ENCODE peak calls at places on chromosomes 13 and 19, in four cellular contexts. Y is upper lobe of left lung, P is thyroid gland, L is fibroblast of mammary gland. O is an unnamed sample.

GRCh38 chr19:55694656-55695491 is 19.8 kb downstream of the EPN1 start:
- DNase-seq in Y (peak), P (no peak), L (no peak), O (no peak)

GRCh38 chr19:4023600-4024398 is 16.3 kb downstream of the PIAS4 start:
- DNase-seq in Y (peak), P (no peak), L (peak), O (peak)

GRCh38 chr19:35211545-35212230 is 16.9 kb downstream of the FAM187B start:
- DNase-seq in Y (no peak), P (peak), L (no peak), O (no peak)

GRCh38 chr13:79402074-79402635 is 3.9 kb downstream of the RBM26 start:
- DNase-seq in Y (no peak), P (no peak), L (peak), O (no peak)

GRCh38 chr13:98143601-98144500 is 957 bp downstream of the FARP1 start:
- DNase-seq in Y (peak), P (peak), L (peak), O (peak)

GRCh38 chr19:38949580-38950367 is 19.0 kb downstream of the MRPS12 start:
- DNase-seq in Y (peak), P (peak), L (peak), O (peak)

GRCh38 chr13:27359203-27359821 is 65.1 kb upstream of the GTF3A start:
- DNase-seq in Y (no peak), P (peak), L (peak), O (peak)

GRCh38 chr13:76992548-76993001 is 694 bp downstream of the CLN5 start:
- DNase-seq in Y (no peak), P (peak), L (peak), O (no peak)

GRCh38 chr13:35191883-35192282 is 249.8 kb downstream of the NBEA start:
- DNase-seq in Y (no peak), P (no peak), L (peak), O (no peak)

GRCh38 chr19:3113100-3114017 is 19.2 kb downstream of the GNA11 start:
- DNase-seq in Y (peak), P (no peak), L (no peak), O (no peak)

GRCh38 chr13:113407103-113407530 is 43.2 kb upstream of the GRTP1 start:
- DNase-seq in Y (peak), P (no peak), L (no peak), O (no peak)

GRCh38 chr13:91123456-91124127 is 223.9 kb upstream of the MIR17HG start:
- DNase-seq in Y (no peak), P (no peak), L (no peak), O (peak)

GRCh38 chr19:13054605-13055212 is 47.9 kb downstream of the LYL1 start:
- DNase-seq in Y (no peak), P (no peak), L (no peak), O (no peak)

GRCh38 chr19:51514866-51515481 is 13.4 kb upstream of the SIGLEC12 start:
- DNase-seq in Y (no peak), P (peak), L (peak), O (peak)

GRCh38 chr13:97889803-97890202 is 63.7 kb upstream of the IPO5 start:
- DNase-seq in Y (no peak), P (peak), L (peak), O (no peak)

GRCh38 chr13:37392389-37392788 is 206.2 kb downstream of the POSTN start:
- DNase-seq in Y (no peak), P (no peak), L (no peak), O (no peak)

GRCh38 chr13:77016888-77017623 is 9.9 kb downstream of the FBXL3 start:
- DNase-seq in Y (no peak), P (no peak), L (no peak), O (no peak)

GRCh38 chr13:35964764-35965163 is 166.4 kb downstream of the DCLK1 start:
- DNase-seq in Y (no peak), P (no peak), L (peak), O (no peak)

GRCh38 chr19:48417436-48417835 is 24.0 kb downstream of the GRIN2D start:
- DNase-seq in Y (no peak), P (no peak), L (no peak), O (no peak)

GRCh38 chr13:52706074-52706473 is 33.5 kb downstream of the CNMD start:
- DNase-seq in Y (no peak), P (no peak), L (no peak), O (no peak)

GRCh38 chr19:39546599-39546998 is 6.6 kb upstream of the EID2 start:
- DNase-seq in Y (no peak), P (no peak), L (no peak), O (no peak)

GRCh38 chr19:4652075-4652474 is 12.8 kb downstream of the TNFAIP8L1 start:
- DNase-seq in Y (peak), P (no peak), L (no peak), O (no peak)

GRCh38 chr19:42207767-42208259 is 9.7 kb downstream of the DEDD2 start:
- DNase-seq in Y (no peak), P (no peak), L (peak), O (no peak)

GRCh38 chr13:38954291-38954690 is 36.3 kb downstream of the STOML3 start:
- DNase-seq in Y (no peak), P (no peak), L (peak), O (no peak)

GRCh38 chr19:3448616-3449334 is 31.6 kb downstream of the SMIM24 start:
- DNase-seq in Y (peak), P (no peak), L (no peak), O (no peak)

GRCh38 chr13:99067160-99067985 is 89.5 kb upstream of the DOCK9 start:
- DNase-seq in Y (no peak), P (no peak), L (peak), O (no peak)

GRCh38 chr13:110380359-110381028 is 73.4 kb downstream of the COL4A2 start:
- DNase-seq in Y (no peak), P (no peak), L (peak), O (no peak)

GRCh38 chr19:30393046-30393445 is 20.9 kb downstream of the ZNF536 start:
- DNase-seq in Y (no peak), P (no peak), L (no peak), O (no peak)

GRCh38 chr19:10680545-10681135 is 20.6 kb upstream of the QTRT1 start:
- DNase-seq in Y (no peak), P (no peak), L (no peak), O (no peak)

GRCh38 chr19:18672606-18673337 is 10.7 kb upstream of the CRTC1 start:
- DNase-seq in Y (no peak), P (peak), L (peak), O (no peak)
- TF ChIP-seq CTCF in Y (no peak), P (no peak), L (peak), O (no peak)

GRCh38 chr13:23557043-23557442 is 13.2 kb upstream of the TNFRSF19 start:
- DNase-seq in Y (no peak), P (no peak), L (no peak), O (no peak)

GRCh38 chr13:23551213-23552008 is 18.8 kb upstream of the TNFRSF19 start:
- DNase-seq in Y (no peak), P (no peak), L (no peak), O (no peak)

GRCh38 chr13:23552661-23553060 is 17.6 kb upstream of the TNFRSF19 start:
- DNase-seq in Y (no peak), P (no peak), L (no peak), O (no peak)

GRCh38 chr13:23552171-23552570 is 18.0 kb upstream of the TNFRSF19 start:
- DNase-seq in Y (no peak), P (no peak), L (no peak), O (no peak)

DNA sequence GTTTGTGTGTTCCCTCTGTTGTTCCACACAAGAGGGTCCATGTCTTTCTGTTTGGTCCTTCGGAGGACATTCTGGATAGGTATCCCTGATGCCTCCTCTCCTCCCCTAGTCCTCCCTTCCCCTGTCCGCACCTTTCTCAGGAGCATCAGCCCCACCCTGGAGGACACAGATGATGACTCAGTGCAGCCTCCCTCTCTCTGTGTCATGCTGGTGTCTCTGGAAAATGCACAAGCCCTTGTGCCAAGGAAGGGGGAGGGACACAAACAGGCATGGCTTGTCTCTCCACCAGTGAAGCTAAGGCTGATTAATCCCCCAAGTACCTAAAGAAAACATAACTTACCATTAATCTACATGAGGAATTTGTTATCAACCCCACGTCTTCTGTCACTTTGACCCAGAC is 16.2 kb upstream of the TNFRSF19 start:
- DNase-seq in Y (no peak), P (no peak), L (peak), O (no peak)
- TF ChIP-seq CTCF in Y (no peak), P (no peak), L (no peak), O (no peak)

GRCh38 chr19:628168-628567 is 5.2 kb downstream of the POLRMT start:
- DNase-seq in Y (no peak), P (no peak), L (no peak), O (no peak)
- TF ChIP-seq CTCF in Y (no peak), P (no peak), L (peak), O (peak)

GRCh38 chr13:101942038-101942437 is 459.8 kb downstream of the FGF14 start:
- DNase-seq in Y (no peak), P (no peak), L (peak), O (peak)
- TF ChIP-seq CTCF in Y (no peak), P (peak), L (peak), O (peak)

DNA sequence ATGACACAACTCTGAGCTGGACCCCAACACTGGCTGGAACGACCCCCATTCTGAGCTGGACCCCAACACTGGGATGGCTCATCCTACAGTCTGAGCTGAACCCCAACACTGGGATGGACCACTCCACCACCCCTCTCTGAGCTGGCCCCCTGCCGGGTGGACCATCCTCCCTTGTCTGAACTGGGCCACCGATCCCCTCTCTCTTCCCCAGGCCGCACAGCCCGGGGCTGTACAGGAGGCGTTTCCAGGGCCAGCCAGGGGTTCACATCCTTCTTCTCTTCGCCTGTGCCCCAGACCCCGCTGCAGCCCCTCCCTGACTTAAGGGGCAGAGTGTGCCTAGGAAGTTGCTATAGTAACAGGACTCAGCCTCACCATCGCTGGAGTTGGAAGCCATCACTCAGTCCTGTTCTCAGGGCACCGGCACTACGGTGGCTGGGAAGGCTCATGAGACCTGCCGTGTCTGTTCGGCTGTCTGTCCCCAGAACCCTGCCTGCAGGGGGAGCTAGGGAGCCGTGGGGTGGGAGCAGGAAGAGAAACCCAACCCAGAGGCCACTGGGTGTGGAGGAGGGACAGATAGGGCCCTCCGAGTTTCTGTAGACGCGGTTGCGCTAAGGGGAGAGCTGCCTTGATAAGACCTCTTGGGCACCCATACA is 3.7 kb downstream of the PRKACA start:
- DNase-seq in Y (no peak), P (no peak), L (no peak), O (no peak)
- TF ChIP-seq CTCF in Y (no peak), P (no peak), L (peak), O (peak)

DNA sequence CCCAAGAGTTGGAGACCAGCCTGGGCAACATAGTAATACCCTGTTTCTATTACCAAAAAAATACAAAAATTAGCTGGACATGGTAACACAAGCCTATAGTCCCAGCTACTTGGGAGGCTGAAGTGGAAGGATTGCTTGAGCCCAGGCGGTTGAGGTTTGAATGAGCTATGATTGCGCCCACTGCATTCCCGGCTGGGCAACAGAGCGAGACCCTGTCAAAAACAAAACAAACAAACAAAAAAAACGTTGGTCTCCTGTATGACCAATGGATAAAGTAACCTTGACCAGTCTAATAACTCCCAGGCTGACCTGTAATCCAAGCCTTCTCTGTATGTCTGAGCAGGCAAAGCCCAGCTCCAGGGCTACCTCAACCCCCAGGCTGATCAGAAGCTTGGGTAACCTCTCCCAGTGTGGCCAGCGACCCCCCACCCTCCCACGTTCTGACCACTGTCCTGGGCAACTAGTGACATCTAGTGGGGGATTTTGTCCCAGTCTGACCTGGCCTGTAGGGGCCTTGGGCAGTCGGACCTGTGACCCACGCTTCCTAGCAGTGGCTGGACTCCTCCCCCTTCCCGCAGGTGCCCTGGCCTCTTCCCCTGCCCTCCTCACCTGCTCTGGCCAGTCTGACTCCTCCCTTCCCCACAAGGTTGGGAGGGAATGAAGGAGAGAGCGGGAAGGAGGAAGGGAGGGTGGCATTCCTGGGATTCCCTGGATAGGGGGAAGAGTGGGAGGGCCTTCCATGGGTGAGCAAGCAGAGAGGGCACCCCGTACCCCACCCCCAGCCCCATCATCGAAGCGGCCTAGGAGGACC is 1.0 kb upstream of the BCAM start:
- DNase-seq in Y (no peak), P (peak), L (peak), O (peak)
- TF ChIP-seq CTCF in Y (peak), P (no peak), L (peak), O (peak)

GRCh38 chr13:106382569-106382968 is 152.9 kb downstream of the EFNB2 start:
- DNase-seq in Y (no peak), P (no peak), L (no peak), O (no peak)
- TF ChIP-seq CTCF in Y (no peak), P (no peak), L (no peak), O (no peak)

O was measured in endothelial cell.